ENCODE peak calls at places on chromosomes 16 and 17, in six cellular contexts. Y is ovary, W is A549, B is GM12878, L is transverse colon, F is tibial nerve. Q is an unnamed sample.

GRCh38 chr17:48181653-48182052 is 74.1 kb downstream of the SNX11 start:
- DNase-seq in L (no peak), Y (no peak), F (no peak), B (no peak), W (peak; percentile 50), Q (no peak)

GRCh38 chr16:75559564-75560372 is 3.7 kb upstream of the TMEM231 start:
- DNase-seq in B (no peak), F (no peak), W (no peak), Y (no peak), L (no peak), Q (no peak)

GRCh38 chr16:86085795-86086194 is 186.8 kb downstream of the IRF8 start:
- DNase-seq in F (no peak), Y (no peak), L (no peak), W (no peak), B (no peak), Q (peak; percentile 18)

GRCh38 chr17:43456661-43457361 is 27.0 kb upstream of the DHX8 start:
- DNase-seq in F (peak; percentile 60), Y (no peak), L (peak; percentile 12), W (no peak), B (no peak), Q (no peak)

GRCh38 chr16:14454391-14454790 is 175.7 kb downstream of the PARN start:
- DNase-seq in Y (no peak), W (no peak), B (no peak), F (no peak), L (no peak), Q (no peak)

GRCh38 chr16:57260294-57260929 is 15.4 kb downstream of the ARL2BP start:
- DNase-seq in F (no peak), Y (peak; percentile 40), L (peak; percentile 7), B (peak; percentile 42), W (no peak), Q (peak; percentile 56)

GRCh38 chr16:14291941-14292825 is 221.1 kb downstream of the MRTFB start:
- DNase-seq in F (no peak), Y (no peak), B (no peak), W (no peak), L (no peak), Q (peak; percentile 56)

GRCh38 chr17:39939588-39940419 is 12.3 kb downstream of the LRRC3C start:
- DNase-seq in F (no peak), L (no peak), B (peak; percentile 71), Y (no peak), W (peak; percentile 66), Q (no peak)

GRCh38 chr16:70729292-70729691 is 43.4 kb upstream of the MTSS2 start:
- DNase-seq in Y (no peak), W (no peak), F (no peak), B (no peak), L (no peak), Q (no peak)

GRCh38 chr16:69567031-69567680 is 1.4 kb downstream of the NFAT5 start:
- DNase-seq in Y (no peak), L (no peak), W (no peak), F (no peak), B (no peak), Q (no peak)

GRCh38 chr17:66302761-66303626 is 581 bp downstream of the PRKCA start:
- DNase-seq in F (peak; percentile 39), W (peak; percentile 58), L (peak; percentile 72), Y (peak; percentile 65), B (no peak), Q (peak; percentile 68)

GRCh38 chr16:62821771-62822170 is 785.5 kb upstream of the CDH8 start:
- DNase-seq in W (no peak), B (no peak), L (no peak), Y (no peak), F (no peak), Q (no peak)

GRCh38 chr17:74890554-74890953 is 2.9 kb downstream of the FADS6 start:
- DNase-seq in W (no peak), F (no peak), B (no peak), Y (no peak), L (no peak), Q (no peak)

GRCh38 chr17:62219500-62219899 is 154.4 kb upstream of the MED13 start:
- DNase-seq in F (no peak), L (no peak), W (no peak), B (no peak), Y (no peak), Q (no peak)

DNA sequence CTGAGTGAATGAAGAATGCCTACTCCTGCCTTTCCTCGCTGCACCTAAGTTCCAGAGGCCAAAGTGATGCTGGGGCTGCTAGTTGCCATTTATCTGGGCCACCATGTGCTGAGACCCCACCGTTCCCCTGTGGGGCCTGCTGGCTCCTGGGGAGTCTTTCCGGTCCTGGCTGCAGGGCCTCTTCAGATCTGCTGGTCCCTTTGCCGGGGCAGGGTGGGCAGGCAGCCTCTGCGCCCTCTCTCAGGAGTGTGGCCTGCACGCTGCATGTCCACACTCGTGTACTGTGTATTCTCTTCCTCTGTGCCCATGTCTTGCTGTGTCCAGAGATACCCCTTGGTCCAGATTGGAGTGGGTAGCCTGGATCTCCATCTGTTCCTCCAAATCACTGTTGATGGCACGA is 151.8 kb upstream of the MED13 start:
- DNase-seq in W (no peak), B (no peak), L (no peak), Y (no peak), F (no peak), Q (no peak)
- TF ChIP-seq EP300 in W (no peak), B (no peak), L (no peak), Y (no peak), F (no peak), Q (no peak)

GRCh38 chr17:7840875-7841274 is 6.9 kb downstream of the KDM6B start:
- DNase-seq in Y (no peak), L (no peak), B (no peak), W (no peak), F (no peak), Q (no peak)

GRCh38 chr17:7841309-7841621 is 7.2 kb downstream of the KDM6B start:
- DNase-seq in B (no peak), Y (no peak), F (no peak), L (no peak), W (no peak), Q (no peak)

GRCh38 chr17:7842380-7842949 is 8.4 kb downstream of the KDM6B start:
- DNase-seq in F (peak; percentile 67), Y (peak; percentile 81), W (peak; percentile 78), L (peak; percentile 82), B (no peak), Q (peak; percentile 91)

GRCh38 chr17:7842950-7843535 is 9.0 kb downstream of the KDM6B start:
- DNase-seq in L (peak; percentile 75), W (peak; percentile 52), F (peak; percentile 79), B (no peak), Y (peak; percentile 71), Q (peak; percentile 94)

DNA sequence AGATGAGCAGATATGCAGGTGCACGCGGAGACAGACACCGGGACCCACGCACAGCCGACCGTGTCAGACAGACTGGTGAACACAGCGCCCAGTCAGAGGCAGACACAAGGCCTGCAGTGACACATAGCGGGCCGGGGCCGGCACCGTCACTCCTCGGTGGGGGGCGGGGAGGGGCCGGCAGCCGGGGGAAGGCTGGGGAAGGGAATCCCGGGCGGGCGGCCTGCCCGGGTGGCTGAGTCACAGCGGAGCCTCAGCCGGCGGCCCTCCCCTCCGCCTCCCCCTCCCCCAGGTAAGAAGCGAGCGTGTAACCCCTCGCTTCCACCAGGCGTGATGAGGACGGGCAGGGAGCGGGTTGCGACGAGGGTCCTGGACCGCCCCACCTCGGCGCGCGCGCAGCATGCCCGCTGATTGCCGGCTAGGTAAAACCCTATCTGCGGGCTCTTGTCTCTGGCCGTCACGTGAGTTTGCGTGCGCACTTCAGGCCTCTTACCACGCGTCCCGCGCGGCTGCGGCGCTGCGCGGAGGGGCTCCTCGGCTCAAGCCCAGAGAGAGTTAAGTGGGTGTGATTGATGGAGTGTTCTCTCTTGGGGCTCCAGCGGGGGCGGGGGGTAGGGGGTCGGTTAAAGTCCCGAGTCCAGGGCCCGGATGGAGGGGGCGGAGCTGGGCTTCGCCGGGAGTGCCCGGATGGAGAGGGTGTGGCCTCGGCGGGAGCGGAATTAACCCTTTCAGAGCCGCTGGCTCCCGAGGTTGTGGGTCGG is 7.8 kb downstream of the KDM6B start:
- DNase-seq in F (peak; percentile 89), W (peak; percentile 90), Y (peak; percentile 96), L (peak; percentile 92), B (no peak), Q (peak; percentile 96)
- H3K27ac ChIP-seq in F (peak overlapping the region; percentile 93), W (peak overlapping the region; percentile 96), Y (peak overlapping the region; percentile 90), L (peak overlapping the region; percentile 99), B (peak overlapping the region; percentile 99), Q (peak overlapping the region; percentile 99)

GRCh38 chr17:17934214-17934613 is 38.0 kb downstream of the TOM1L2 start:
- DNase-seq in F (no peak), Y (no peak), B (no peak), W (no peak), L (no peak), Q (no peak)

GRCh38 chr17:17934796-17935195 is 37.4 kb downstream of the TOM1L2 start:
- DNase-seq in W (no peak), Y (no peak), L (no peak), B (no peak), F (no peak), Q (no peak)

GRCh38 chr17:17937450-17937849 is 34.8 kb downstream of the TOM1L2 start:
- DNase-seq in Y (no peak), B (no peak), W (no peak), F (no peak), L (no peak), Q (no peak)

GRCh38 chr17:17933775-17934174 is 38.4 kb downstream of the TOM1L2 start:
- DNase-seq in Y (no peak), B (no peak), L (no peak), F (no peak), W (no peak), Q (no peak)

DNA sequence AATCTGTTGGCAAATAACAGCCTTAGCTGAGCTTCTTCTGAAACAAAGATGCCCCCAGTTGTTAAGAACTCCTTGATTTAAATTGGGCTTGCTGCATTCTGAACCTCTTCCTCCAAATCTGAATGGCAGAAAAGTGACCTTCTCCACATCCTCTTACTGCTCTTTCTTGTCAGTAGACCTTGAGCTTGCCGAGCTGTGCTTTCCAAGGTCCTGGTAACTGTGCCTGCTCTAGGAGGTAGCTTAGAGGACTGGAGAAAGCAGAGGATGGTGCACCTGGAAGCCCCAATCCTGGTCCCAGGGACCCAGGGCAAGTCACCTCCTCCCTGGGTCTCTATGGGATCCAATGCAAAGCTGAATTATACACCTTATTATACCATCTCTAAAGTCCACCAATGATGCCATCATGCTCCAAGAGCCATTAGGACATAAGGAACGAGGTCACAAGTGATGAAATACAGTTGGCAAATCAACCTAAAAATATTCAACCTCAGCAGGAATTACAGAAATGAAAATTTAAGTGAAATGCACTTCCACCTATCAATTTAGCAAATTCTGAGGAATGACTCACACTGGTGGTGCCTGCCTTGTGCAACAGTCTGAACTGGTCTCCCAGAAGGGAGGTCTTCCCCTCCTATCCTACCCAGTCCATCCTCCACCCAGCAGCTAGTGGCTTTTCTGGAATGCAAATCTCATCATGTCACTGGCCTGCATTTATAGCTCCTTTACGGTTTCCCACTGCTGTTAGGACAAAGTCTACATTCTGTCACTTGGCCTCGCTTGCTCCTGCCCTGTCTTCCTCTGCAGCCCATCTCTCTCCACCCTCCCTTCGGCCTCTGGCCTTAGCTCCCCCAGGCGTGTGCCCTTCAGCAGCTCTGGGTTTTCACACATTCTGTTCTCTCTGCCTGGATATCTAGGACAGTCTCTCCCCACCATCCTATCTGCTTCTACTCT is 36.6 kb downstream of the TOM1L2 start:
- DNase-seq in L (peak; percentile 53), W (peak; percentile 34), F (peak; percentile 53), Y (no peak), B (no peak), Q (no peak)
- TF ChIP-seq EP300 in L (no peak), W (no peak), F (no peak), Y (no peak), B (no peak), Q (no peak)

DNA sequence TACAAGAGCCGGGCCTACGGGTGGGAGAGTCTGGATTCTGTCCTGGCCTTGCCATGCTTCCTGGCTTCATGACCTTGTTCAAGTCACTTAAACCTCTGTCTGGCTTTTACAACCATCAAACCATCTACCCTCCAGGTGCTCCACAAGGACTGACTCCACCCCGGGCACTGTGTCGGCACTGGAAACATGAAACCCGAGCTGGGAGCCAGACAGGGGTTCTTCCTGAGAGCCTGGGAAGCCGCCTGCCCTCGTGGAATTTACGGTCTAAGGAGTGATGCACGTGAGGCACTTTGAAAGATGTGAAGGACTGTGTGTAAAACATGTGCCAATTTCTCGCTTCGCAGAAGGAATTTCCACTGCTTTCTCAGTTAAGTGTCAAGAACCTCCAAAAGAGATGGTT is 11.6 kb downstream of the CDK5R1 start:
- DNase-seq in W (no peak), B (no peak), L (no peak), F (no peak), Y (no peak), Q (no peak)
- H3K27ac ChIP-seq in W (no peak overlapping the region), B (no peak overlapping the region), L (no peak overlapping the region), F (no peak overlapping the region), Y (no peak overlapping the region), Q (no peak overlapping the region)

Q was measured in suprapubic skin.